ENCODE peak calls at places on chromosomes 13 and 19, in six cellular contexts. O is lung; S is transverse colon; J is PC-3; A is CD8-positive, alpha-beta T cell; I is adrenal gland. F is an unnamed sample. For H3K4me1, the result is how much of the 10 kb centered on the place peaks cover.

GRCh38 chr19:861756-862528 is 2.5 kb downstream of the CFD start:
- DNase-seq in A (peak), J (peak), S (peak), O (peak), I (peak), F (no peak)

GRCh38 chr13:111153977-111154332 is 38.8 kb downstream of the ARHGEF7 start:
- DNase-seq in J (peak), O (peak), S (peak), I (no peak), A (peak), F (no peak)

GRCh38 chr13:86282450-86282849 is 483.2 kb upstream of the SLITRK6 start:
- DNase-seq in O (no peak), J (peak), I (no peak), A (no peak), S (no peak), F (no peak)

GRCh38 chr19:39264306-39265290 is 3.6 kb upstream of the IFNL2 start:
- DNase-seq in J (no peak), A (no peak), S (no peak), O (no peak), I (no peak), F (no peak)

GRCh38 chr13:31409678-31410356 is 210.0 kb downstream of the B3GLCT start:
- DNase-seq in S (no peak), O (no peak), I (no peak), A (no peak), J (peak), F (no peak)

GRCh38 chr13:52703482-52703881 is 36.1 kb downstream of the CNMD start:
- DNase-seq in S (no peak), I (no peak), A (no peak), O (no peak), J (no peak), F (no peak)

GRCh38 chr13:41588899-41589298 is 131.5 kb downstream of the RGCC start:
- DNase-seq in O (no peak), S (no peak), J (peak), I (no peak), A (no peak), F (no peak)

GRCh38 chr19:40799558-40800338 is 757 bp downstream of the EGLN2 start:
- DNase-seq in O (peak), S (no peak), J (no peak), I (peak), A (peak), F (no peak)

GRCh38 chr19:6738726-6739389 is 622 bp upstream of the TRIP10 start:
- DNase-seq in A (peak), O (peak), I (peak), J (no peak), S (peak), F (no peak)

GRCh38 chr19:33750587-33751385 is 45.9 kb upstream of the KCTD15 start:
- DNase-seq in I (no peak), O (no peak), S (no peak), A (no peak), J (no peak), F (no peak)

GRCh38 chr13:28493740-28494536 is 990 bp downstream of the FLT1 start:
- DNase-seq in A (no peak), O (no peak), J (no peak), I (no peak), S (no peak), F (no peak)

GRCh38 chr19:29214411-29214810 is 1.5 kb upstream of the UQCRFS1 start:
- DNase-seq in O (no peak), S (no peak), A (no peak), I (no peak), J (no peak), F (no peak)

GRCh38 chr13:19179916-19180315 is 1.7 kb downstream of the TUBA3C start:
- DNase-seq in O (no peak), J (no peak), S (no peak), A (no peak), I (no peak), F (no peak)

GRCh38 chr13:110830331-110830730 is 84.5 kb downstream of the ANKRD10 start:
- DNase-seq in S (no peak), A (no peak), I (no peak), J (no peak), O (no peak), F (no peak)

GRCh38 chr13:65085977-65086376 is 2144.2 kb downstream of the PCDH9 start:
- DNase-seq in A (no peak), J (no peak), S (no peak), O (no peak), I (no peak), F (no peak)

GRCh38 chr19:10617409-10618121 is 7.8 kb upstream of the SLC44A2 start:
- DNase-seq in O (no peak), A (no peak), I (no peak), J (peak), S (no peak), F (no peak)

GRCh38 chr19:13100871-13101589 is 1.6 kb downstream of the LYL1 start:
- DNase-seq in J (peak), I (no peak), O (no peak), A (no peak), S (no peak), F (no peak)

GRCh38 chr19:39557791-39558622 is 18.0 kb upstream of the EID2 start:
- DNase-seq in S (no peak), O (no peak), I (no peak), A (no peak), J (peak), F (no peak)

GRCh38 chr13:84641491-84641890 is 759.2 kb upstream of the SLITRK1 start:
- DNase-seq in S (no peak), J (no peak), O (no peak), I (no peak), A (no peak), F (no peak)

GRCh38 chr19:58562126-58563033 is 4.0 kb upstream of the UBE2M start:
- DNase-seq in O (no peak), J (peak), A (peak), I (no peak), S (no peak), F (no peak)

GRCh38 chr19:27657271-27658051 is 1555.5 kb downstream of the UQCRFS1 start:
- DNase-seq in S (no peak), A (no peak), J (no peak), O (no peak), I (no peak), F (no peak)

GRCh38 chr13:112726018-112726767 is 36.4 kb downstream of the ATP11A start:
- DNase-seq in A (no peak), S (no peak), J (peak), O (no peak), I (no peak), F (no peak)

GRCh38 chr13:41222259-41222852 is 28.0 kb upstream of the KBTBD7 start:
- DNase-seq in A (peak), J (peak), S (peak), O (peak), I (peak), F (no peak)

GRCh38 chr13:52644108-52644507 is 1.9 kb downstream of the HNRNPA1L2 start:
- DNase-seq in O (no peak), J (peak), A (no peak), S (no peak), I (no peak), F (no peak)

GRCh38 chr19:48551437-48552302 is at the start of gene SULT2B1:
- DNase-seq in S (peak), A (no peak), I (no peak), J (peak), O (peak), F (no peak)

GRCh38 chr13:114129649-114130062 is 2.8 kb downstream of the RASA3 start:
- DNase-seq in O (no peak), I (no peak), J (no peak), A (no peak), S (no peak), F (no peak)

GRCh38 chr19:39356647-39357046 is 14.4 kb downstream of the SAMD4B start:
- DNase-seq in I (no peak), S (no peak), O (no peak), A (no peak), J (no peak), F (no peak)

GRCh38 chr19:6564393-6564792 is 26.6 kb downstream of the CD70 start:
- DNase-seq in O (no peak), S (no peak), A (no peak), J (peak), I (no peak), F (no peak)

GRCh38 chr13:102400619-102401125 is 1.2 kb downstream of the FGF14 start:
- DNase-seq in I (no peak), A (no peak), J (no peak), S (no peak), O (peak), F (no peak)

GRCh38 chr13:25217023-25217909 is 45.2 kb upstream of the AMER2 start:
- DNase-seq in J (peak), I (no peak), O (no peak), A (no peak), S (no peak), F (no peak)

GRCh38 chr13:97239943-97240788 is 18.0 kb downstream of the MBNL2 start:
- DNase-seq in S (no peak), I (no peak), J (no peak), A (no peak), O (no peak), F (no peak)

GRCh38 chr19:51689751-51690358 is 3.3 kb upstream of the SPACA6 start:
- DNase-seq in S (peak), J (no peak), I (peak), A (no peak), O (peak), F (no peak)

GRCh38 chr13:95261956-95262355 is 39.3 kb downstream of the ABCC4 start:
- DNase-seq in A (no peak), S (no peak), O (no peak), J (no peak), I (no peak), F (no peak)

GRCh38 chr13:41563501-41564001 is 106.2 kb downstream of the RGCC start:
- DNase-seq in S (no peak), I (peak), O (no peak), A (no peak), J (peak), F (no peak)

GRCh38 chr13:35014606-35015005 is 72.5 kb downstream of the NBEA start:
- DNase-seq in O (no peak), S (no peak), I (no peak), J (no peak), A (no peak), F (no peak)

GRCh38 chr13:48403151-48403631 is 9.7 kb downstream of the LPAR6 start:
- DNase-seq in O (no peak), I (no peak), A (no peak), S (no peak), J (no peak), F (no peak)

GRCh38 chr19:46954502-46955004 is 65.1 kb upstream of the NPAS1 start:
- DNase-seq in I (no peak), A (no peak), O (no peak), S (no peak), J (no peak), F (no peak)

GRCh38 chr13:58437436-58437835 is 805.9 kb downstream of the PCDH17 start:
- DNase-seq in I (no peak), S (no peak), O (no peak), J (no peak), A (no peak), F (no peak)

GRCh38 chr13:63609574-63609973 is 2193.9 kb upstream of the PCDH20 start:
- DNase-seq in A (no peak), I (no peak), S (no peak), O (no peak), J (no peak), F (no peak)

DNA sequence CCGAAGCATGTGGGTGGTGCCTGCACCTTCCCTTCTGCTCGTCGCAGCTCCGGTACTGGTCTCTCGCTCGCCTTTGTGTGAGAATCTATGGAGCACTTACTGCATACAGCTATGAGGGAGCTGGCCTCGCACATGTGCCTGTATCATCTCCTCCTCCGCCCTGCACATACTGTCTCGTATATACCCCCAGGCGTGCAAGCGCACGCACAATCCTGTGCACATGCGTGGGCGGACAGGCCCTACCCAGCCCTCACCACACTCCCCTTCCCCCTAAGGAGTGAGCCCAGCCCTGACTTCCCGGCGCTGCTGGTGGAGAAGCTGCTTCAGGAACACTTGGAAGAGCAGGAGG is 8.7 kb downstream of the PIK3R2 start:
- DNase-seq in O (no peak), A (no peak), S (no peak), J (no peak), I (no peak), F (no peak)
- TF ChIP-seq CTCF in O (no peak), A (peak), S (no peak), J (no peak), I (no peak), F (no peak)

DNA sequence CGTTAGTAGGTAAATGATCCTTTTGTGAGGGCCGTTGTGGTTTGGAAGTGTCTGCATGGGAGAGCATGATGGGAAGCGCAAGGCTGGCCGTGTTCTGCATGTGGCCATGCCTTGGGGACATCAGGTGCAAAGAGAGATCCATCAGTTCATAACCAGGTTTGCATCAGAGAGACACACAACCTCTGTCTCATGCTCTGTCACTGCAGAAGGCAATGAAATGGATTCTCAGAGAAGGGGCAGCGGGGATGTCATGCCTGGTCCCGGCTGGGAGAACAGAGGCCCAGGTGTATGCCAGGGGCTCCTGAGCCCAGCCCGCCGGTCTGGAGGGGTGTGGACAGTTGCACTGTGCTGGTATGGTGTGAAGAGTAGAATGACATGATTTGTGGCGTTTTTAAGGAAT is 60.2 kb downstream of the GGACT start:
- DNase-seq in S (no peak), A (no peak), I (no peak), O (no peak), J (no peak), F (no peak)
- H3K4me1 ChIP-seq in S (under half), A (under half), I (under half), O (under half), J (under half), F (under half)

DNA sequence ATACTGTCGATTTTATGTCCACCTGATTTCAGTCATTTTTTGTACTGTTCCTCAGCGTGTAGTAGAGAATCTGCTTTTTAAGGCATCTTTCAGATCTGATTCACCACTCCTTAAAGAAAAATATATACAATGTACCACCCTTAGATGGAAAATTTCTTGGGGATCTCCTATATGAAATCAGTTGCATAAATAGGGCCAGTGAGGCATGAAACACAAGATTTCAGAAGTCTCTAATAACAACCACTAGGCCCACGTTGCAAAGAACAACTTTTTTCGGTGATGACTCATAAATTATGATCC is 1.4 kb downstream of the USP12 start:
- DNase-seq in I (no peak), O (no peak), S (no peak), A (no peak), J (peak), F (no peak)
- TF ChIP-seq CTCF in I (no peak), O (no peak), S (no peak), A (no peak), J (no peak), F (no peak)

GRCh38 chr13:44128522-44128921 is 245.1 kb upstream of the SERP2 start:
- DNase-seq in I (peak), J (no peak), O (no peak), S (no peak), A (no peak), F (no peak)
- H3K4me1 ChIP-seq in I (under half), J (under half), O (under half), S (under half), A (under half), F (under half)

GRCh38 chr13:21557995-21558394 is 46.0 kb downstream of the MICU2 start:
- DNase-seq in A (no peak), O (no peak), I (no peak), S (no peak), J (peak), F (no peak)
- TF ChIP-seq CTCF in A (peak), O (no peak), I (peak), S (no peak), J (peak), F (no peak)

DNA sequence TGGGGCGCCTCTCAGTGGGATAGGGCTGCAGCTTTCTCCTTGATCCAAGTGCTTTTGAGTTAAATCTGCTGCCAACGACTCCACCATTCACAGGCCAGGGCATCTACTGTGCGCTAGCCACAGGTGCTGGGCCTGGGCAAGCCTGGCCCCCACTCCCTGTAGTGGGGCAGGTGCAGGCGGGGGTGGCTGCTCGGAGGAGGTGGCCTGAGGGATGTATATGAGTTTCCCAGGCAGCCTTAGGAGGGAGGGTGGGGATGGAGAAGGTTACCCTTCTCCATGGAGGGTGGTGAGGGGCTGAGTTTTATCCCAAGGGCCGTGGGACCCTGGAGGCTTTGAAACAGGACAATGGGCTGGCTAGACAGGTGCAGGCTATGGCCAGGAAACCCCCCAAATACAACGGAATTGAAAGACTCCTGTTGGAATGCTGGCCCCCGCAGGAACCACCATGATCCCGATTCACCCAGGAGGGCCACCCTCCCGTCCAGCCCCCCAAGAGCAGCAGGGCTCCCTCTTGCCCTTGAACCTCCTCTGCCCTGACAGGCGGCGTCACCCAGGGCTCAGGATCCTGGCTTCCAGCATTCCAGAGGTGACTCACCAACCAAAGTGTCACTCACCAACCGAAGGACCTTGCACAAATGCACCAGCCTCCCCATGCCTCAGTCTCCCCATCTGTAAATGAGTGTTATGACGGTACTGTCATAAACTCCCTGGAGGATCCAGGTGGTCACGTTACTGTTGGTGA is 4.1 kb downstream of the PGLS start:
- DNase-seq in J (no peak), O (no peak), A (no peak), I (peak), S (no peak), F (no peak)
- H3K4me1 ChIP-seq in J (under half), O (under half), A (under half), I (under half), S (under half), F (under half)

GRCh38 chr13:51292000-51292550 is 47.4 kb upstream of the SERPINE3 start:
- DNase-seq in S (no peak), O (no peak), A (no peak), J (peak), I (no peak), F (no peak)

GRCh38 chr13:51298812-51299211 is 40.7 kb upstream of the SERPINE3 start:
- DNase-seq in O (no peak), J (peak), S (no peak), I (no peak), A (no peak), F (no peak)

GRCh38 chr13:51303063-51303552 is 36.4 kb upstream of the SERPINE3 start:
- DNase-seq in S (no peak), I (no peak), O (no peak), J (no peak), A (no peak), F (no peak)

DNA sequence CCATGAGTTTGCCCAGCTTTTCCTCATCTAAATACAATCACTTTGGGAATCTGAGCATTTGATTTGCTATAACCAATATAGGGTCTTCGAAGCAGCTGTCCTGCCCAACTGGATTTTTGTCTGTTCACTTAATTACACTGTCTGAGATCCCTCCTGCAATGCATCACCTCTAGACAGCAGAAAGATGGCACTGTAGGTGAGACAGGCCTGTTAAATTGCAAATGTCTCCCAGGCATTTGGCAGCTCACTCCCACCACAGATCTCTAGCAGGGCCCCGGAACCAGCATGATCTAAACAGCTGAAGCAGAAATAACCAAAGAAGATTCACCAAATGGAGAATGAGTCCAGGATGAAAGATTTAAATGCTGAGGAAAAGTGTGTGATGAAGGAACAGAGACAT is 41.9 kb upstream of the SERPINE3 start:
- DNase-seq in A (no peak), J (no peak), S (no peak), O (no peak), I (no peak), F (no peak)
- TF ChIP-seq CTCF in A (no peak), J (peak), S (no peak), O (no peak), I (no peak), F (no peak)